ENCODE peak calls at places on chromosomes 13 and 19, in nine cellular contexts. One of them, this sample, is unnamed.
A peak's percentile ranks its signal among the peaks of the same experiment; 100 is the strongest.

GRCh38 chr19:12937243-12938053 is 961 bp upstream of the CALR start:
- DNase-seq in mesendoderm: peak; percentile 90
- DNase-seq in tibial artery: peak; percentile 57
- DNase-seq in esophagus muscularis mucosa: peak; percentile 93
- DNase-seq in fibroblast of lung: no peak
- DNase-seq in right cardiac atrium: no peak
- DNase-seq in left lung: peak; percentile 83
- DNase-seq in adipocyte: no peak
- DNase-seq in prostate gland: no peak
- DNase-seq in this sample: peak; percentile 47

GRCh38 chr19:11699931-11700794 is 38.6 kb downstream of the ZNF823 start:
- DNase-seq in left lung: no peak
- DNase-seq in right cardiac atrium: no peak
- DNase-seq in tibial artery: no peak
- DNase-seq in esophagus muscularis mucosa: no peak
- DNase-seq in adipocyte: peak; percentile 78
- DNase-seq in fibroblast of lung: peak; percentile 53
- DNase-seq in prostate gland: no peak
- DNase-seq in mesendoderm: peak; percentile 44
- DNase-seq in this sample: no peak

GRCh38 chr13:67283602-67284001 is 53.5 kb upstream of the PCDH9 start:
- DNase-seq in adipocyte: no peak
- DNase-seq in tibial artery: no peak
- DNase-seq in mesendoderm: peak; percentile 19
- DNase-seq in left lung: no peak
- DNase-seq in prostate gland: no peak
- DNase-seq in fibroblast of lung: no peak
- DNase-seq in esophagus muscularis mucosa: no peak
- DNase-seq in right cardiac atrium: no peak
- DNase-seq in this sample: no peak

GRCh38 chr13:43848250-43848649 is 31.3 kb downstream of the CCDC122 start:
- DNase-seq in esophagus muscularis mucosa: no peak
- DNase-seq in left lung: no peak
- DNase-seq in right cardiac atrium: no peak
- DNase-seq in tibial artery: no peak
- DNase-seq in mesendoderm: no peak
- DNase-seq in fibroblast of lung: peak; percentile 69
- DNase-seq in adipocyte: peak; percentile 89
- DNase-seq in prostate gland: no peak
- DNase-seq in this sample: no peak

GRCh38 chr19:45876411-45877197 is 9.3 kb downstream of the IRF2BP1 start:
- DNase-seq in tibial artery: peak; percentile 25
- DNase-seq in left lung: peak; percentile 54
- DNase-seq in fibroblast of lung: peak; percentile 22
- DNase-seq in esophagus muscularis mucosa: no peak
- DNase-seq in right cardiac atrium: peak; percentile 50
- DNase-seq in mesendoderm: peak; percentile 67
- DNase-seq in adipocyte: peak; percentile 27
- DNase-seq in prostate gland: peak; percentile 52
- DNase-seq in this sample: no peak

GRCh38 chr19:49272204-49272603 is 52.8 kb downstream of the SLC6A16 start:
- DNase-seq in prostate gland: no peak
- DNase-seq in adipocyte: no peak
- DNase-seq in left lung: no peak
- DNase-seq in esophagus muscularis mucosa: peak; percentile 64
- DNase-seq in right cardiac atrium: no peak
- DNase-seq in mesendoderm: no peak
- DNase-seq in tibial artery: no peak
- DNase-seq in fibroblast of lung: peak; percentile 22
- DNase-seq in this sample: peak; percentile 3

GRCh38 chr13:28313579-28313978 is 175.2 kb downstream of the PAN3 start:
- DNase-seq in adipocyte: peak; percentile 42
- DNase-seq in right cardiac atrium: no peak
- DNase-seq in prostate gland: no peak
- DNase-seq in fibroblast of lung: peak; percentile 55
- DNase-seq in mesendoderm: peak; percentile 54
- DNase-seq in left lung: no peak
- DNase-seq in tibial artery: no peak
- DNase-seq in esophagus muscularis mucosa: no peak
- DNase-seq in this sample: no peak

GRCh38 chr13:46314587-46314986 is 72.5 kb downstream of the RUBCNL start:
- DNase-seq in left lung: no peak
- DNase-seq in esophagus muscularis mucosa: no peak
- DNase-seq in prostate gland: no peak
- DNase-seq in tibial artery: no peak
- DNase-seq in right cardiac atrium: no peak
- DNase-seq in adipocyte: no peak
- DNase-seq in fibroblast of lung: no peak
- DNase-seq in mesendoderm: no peak
- DNase-seq in this sample: no peak

GRCh38 chr13:83215627-83216026 is 666.6 kb downstream of the SLITRK1 start:
- DNase-seq in adipocyte: peak; percentile 62
- DNase-seq in mesendoderm: no peak
- DNase-seq in prostate gland: no peak
- DNase-seq in esophagus muscularis mucosa: no peak
- DNase-seq in left lung: no peak
- DNase-seq in fibroblast of lung: peak; percentile 72
- DNase-seq in right cardiac atrium: no peak
- DNase-seq in tibial artery: no peak
- DNase-seq in this sample: no peak

GRCh38 chr13:24741016-24741662 is 22.8 kb upstream of the RNF17 start:
- DNase-seq in prostate gland: no peak
- DNase-seq in left lung: no peak
- DNase-seq in esophagus muscularis mucosa: no peak
- DNase-seq in tibial artery: no peak
- DNase-seq in mesendoderm: peak; percentile 56
- DNase-seq in fibroblast of lung: no peak
- DNase-seq in right cardiac atrium: no peak
- DNase-seq in adipocyte: no peak
- DNase-seq in this sample: peak; percentile 70

GRCh38 chr19:5487222-5487621 is 32.0 kb downstream of the ZNRF4 start:
- DNase-seq in mesendoderm: no peak
- DNase-seq in prostate gland: no peak
- DNase-seq in fibroblast of lung: no peak
- DNase-seq in right cardiac atrium: no peak
- DNase-seq in adipocyte: no peak
- DNase-seq in esophagus muscularis mucosa: no peak
- DNase-seq in tibial artery: no peak
- DNase-seq in left lung: no peak
- DNase-seq in this sample: no peak

GRCh38 chr19:17385878-17386611 is 8.0 kb downstream of the CCDC194 start:
- DNase-seq in left lung: peak; percentile 58
- DNase-seq in mesendoderm: peak; percentile 79
- DNase-seq in fibroblast of lung: peak; percentile 51
- DNase-seq in prostate gland: no peak
- DNase-seq in right cardiac atrium: peak; percentile 78
- DNase-seq in esophagus muscularis mucosa: no peak
- DNase-seq in tibial artery: peak; percentile 45
- DNase-seq in adipocyte: peak; percentile 81
- DNase-seq in this sample: peak; percentile 60

GRCh38 chr19:41623360-41623759 is 3.5 kb downstream of the CEACAM4 start:
- DNase-seq in tibial artery: no peak
- DNase-seq in left lung: no peak
- DNase-seq in prostate gland: no peak
- DNase-seq in fibroblast of lung: no peak
- DNase-seq in esophagus muscularis mucosa: peak; percentile 55
- DNase-seq in right cardiac atrium: no peak
- DNase-seq in adipocyte: no peak
- DNase-seq in mesendoderm: no peak
- DNase-seq in this sample: no peak
- H3K27me3 ChIP-seq in tibial artery: peaks cover 8% of the 10 kb centered on the region
- H3K27me3 ChIP-seq in left lung: no peaks in the 10 kb centered on the region
- H3K27me3 ChIP-seq in prostate gland: peaks cover 13% of the 10 kb centered on the region
- H3K27me3 ChIP-seq in fibroblast of lung: no peaks in the 10 kb centered on the region
- H3K27me3 ChIP-seq in esophagus muscularis mucosa: no peaks in the 10 kb centered on the region
- H3K27me3 ChIP-seq in right cardiac atrium: no peaks in the 10 kb centered on the region
- H3K27me3 ChIP-seq in adipocyte: peaks cover 9% of the 10 kb centered on the region
- H3K27me3 ChIP-seq in mesendoderm: no peaks in the 10 kb centered on the region
- H3K27me3 ChIP-seq in this sample: no peaks in the 10 kb centered on the region

GRCh38 chr19:35498220-35498619 is 8.0 kb upstream of the KRTDAP start:
- DNase-seq in esophagus muscularis mucosa: no peak
- DNase-seq in adipocyte: no peak
- DNase-seq in right cardiac atrium: no peak
- DNase-seq in tibial artery: no peak
- DNase-seq in mesendoderm: no peak
- DNase-seq in fibroblast of lung: no peak
- DNase-seq in left lung: no peak
- DNase-seq in prostate gland: no peak
- DNase-seq in this sample: no peak

GRCh38 chr19:35497406-35497805 is 7.1 kb upstream of the KRTDAP start:
- DNase-seq in mesendoderm: no peak
- DNase-seq in prostate gland: no peak
- DNase-seq in left lung: no peak
- DNase-seq in fibroblast of lung: no peak
- DNase-seq in tibial artery: no peak
- DNase-seq in adipocyte: no peak
- DNase-seq in esophagus muscularis mucosa: no peak
- DNase-seq in right cardiac atrium: no peak
- DNase-seq in this sample: no peak

GRCh38 chr19:35500611-35501010 is 10.3 kb upstream of the KRTDAP start:
- DNase-seq in adipocyte: no peak
- DNase-seq in left lung: no peak
- DNase-seq in tibial artery: no peak
- DNase-seq in right cardiac atrium: no peak
- DNase-seq in mesendoderm: no peak
- DNase-seq in prostate gland: no peak
- DNase-seq in esophagus muscularis mucosa: no peak
- DNase-seq in fibroblast of lung: no peak
- DNase-seq in this sample: no peak

GRCh38 chr19:35501684-35502083 is 11.4 kb upstream of the KRTDAP start:
- DNase-seq in fibroblast of lung: peak; percentile 9
- DNase-seq in prostate gland: no peak
- DNase-seq in adipocyte: no peak
- DNase-seq in tibial artery: no peak
- DNase-seq in right cardiac atrium: no peak
- DNase-seq in mesendoderm: peak; percentile 59
- DNase-seq in esophagus muscularis mucosa: no peak
- DNase-seq in left lung: no peak
- DNase-seq in this sample: no peak

GRCh38 chr19:35498984-35499383 is 8.7 kb upstream of the KRTDAP start:
- DNase-seq in adipocyte: no peak
- DNase-seq in tibial artery: no peak
- DNase-seq in esophagus muscularis mucosa: no peak
- DNase-seq in left lung: no peak
- DNase-seq in fibroblast of lung: no peak
- DNase-seq in mesendoderm: no peak
- DNase-seq in prostate gland: no peak
- DNase-seq in right cardiac atrium: no peak
- DNase-seq in this sample: no peak
- H3K27me3 ChIP-seq in adipocyte: peaks cover 7% of the 10 kb centered on the region
- H3K27me3 ChIP-seq in tibial artery: peaks cover 11% of the 10 kb centered on the region
- H3K27me3 ChIP-seq in esophagus muscularis mucosa: no peaks in the 10 kb centered on the region
- H3K27me3 ChIP-seq in left lung: no peaks in the 10 kb centered on the region
- H3K27me3 ChIP-seq in fibroblast of lung: peaks cover 1% of the 10 kb centered on the region
- H3K27me3 ChIP-seq in mesendoderm: no peaks in the 10 kb centered on the region
- H3K27me3 ChIP-seq in prostate gland: no peaks in the 10 kb centered on the region
- H3K27me3 ChIP-seq in right cardiac atrium: no peaks in the 10 kb centered on the region
- H3K27me3 ChIP-seq in this sample: peaks cover 2% of the 10 kb centered on the region

GRCh38 chr13:52749446-52749845 is 9.8 kb upstream of the CNMD start:
- DNase-seq in left lung: no peak
- DNase-seq in adipocyte: no peak
- DNase-seq in prostate gland: no peak
- DNase-seq in mesendoderm: no peak
- DNase-seq in right cardiac atrium: no peak
- DNase-seq in tibial artery: no peak
- DNase-seq in esophagus muscularis mucosa: no peak
- DNase-seq in fibroblast of lung: no peak
- DNase-seq in this sample: no peak
- H3K27me3 ChIP-seq in left lung: no peaks in the 10 kb centered on the region
- H3K27me3 ChIP-seq in adipocyte: peaks cover 17% of the 10 kb centered on the region
- H3K27me3 ChIP-seq in prostate gland: no peaks in the 10 kb centered on the region
- H3K27me3 ChIP-seq in mesendoderm: no peaks in the 10 kb centered on the region
- H3K27me3 ChIP-seq in right cardiac atrium: no peaks in the 10 kb centered on the region
- H3K27me3 ChIP-seq in tibial artery: no peaks in the 10 kb centered on the region
- H3K27me3 ChIP-seq in esophagus muscularis mucosa: no peaks in the 10 kb centered on the region
- H3K27me3 ChIP-seq in fibroblast of lung: no peaks in the 10 kb centered on the region
- H3K27me3 ChIP-seq in this sample: peaks cover 4% of the 10 kb centered on the region

GRCh38 chr13:21672811-21673591 is 2.1 kb downstream of the FGF9 start:
- DNase-seq in right cardiac atrium: no peak
- DNase-seq in esophagus muscularis mucosa: no peak
- DNase-seq in mesendoderm: no peak
- DNase-seq in left lung: no peak
- DNase-seq in prostate gland: no peak
- DNase-seq in tibial artery: no peak
- DNase-seq in fibroblast of lung: no peak
- DNase-seq in adipocyte: peak; percentile 23
- DNase-seq in this sample: no peak

GRCh38 chr13:21670883-21671792 is at the start of gene FGF9:
- DNase-seq in prostate gland: peak; percentile 62
- DNase-seq in left lung: peak; percentile 77
- DNase-seq in tibial artery: peak; percentile 47
- DNase-seq in right cardiac atrium: peak; percentile 73
- DNase-seq in fibroblast of lung: peak; percentile 78
- DNase-seq in esophagus muscularis mucosa: no peak
- DNase-seq in mesendoderm: peak; percentile 91
- DNase-seq in adipocyte: peak; percentile 84
- DNase-seq in this sample: peak; percentile 81

GRCh38 chr13:21671793-21672680 is 1.2 kb downstream of the FGF9 start:
- DNase-seq in adipocyte: no peak
- DNase-seq in fibroblast of lung: no peak
- DNase-seq in prostate gland: no peak
- DNase-seq in left lung: no peak
- DNase-seq in esophagus muscularis mucosa: no peak
- DNase-seq in tibial artery: no peak
- DNase-seq in mesendoderm: no peak
- DNase-seq in right cardiac atrium: no peak
- DNase-seq in this sample: no peak

GRCh38 chr13:21668665-21669599 is 1.9 kb upstream of the FGF9 start:
- DNase-seq in adipocyte: peak; percentile 21
- DNase-seq in mesendoderm: peak; percentile 55
- DNase-seq in esophagus muscularis mucosa: no peak
- DNase-seq in prostate gland: no peak
- DNase-seq in tibial artery: peak; percentile 38
- DNase-seq in left lung: peak; percentile 58
- DNase-seq in right cardiac atrium: peak; percentile 38
- DNase-seq in fibroblast of lung: peak; percentile 50
- DNase-seq in this sample: peak; percentile 37

DNA sequence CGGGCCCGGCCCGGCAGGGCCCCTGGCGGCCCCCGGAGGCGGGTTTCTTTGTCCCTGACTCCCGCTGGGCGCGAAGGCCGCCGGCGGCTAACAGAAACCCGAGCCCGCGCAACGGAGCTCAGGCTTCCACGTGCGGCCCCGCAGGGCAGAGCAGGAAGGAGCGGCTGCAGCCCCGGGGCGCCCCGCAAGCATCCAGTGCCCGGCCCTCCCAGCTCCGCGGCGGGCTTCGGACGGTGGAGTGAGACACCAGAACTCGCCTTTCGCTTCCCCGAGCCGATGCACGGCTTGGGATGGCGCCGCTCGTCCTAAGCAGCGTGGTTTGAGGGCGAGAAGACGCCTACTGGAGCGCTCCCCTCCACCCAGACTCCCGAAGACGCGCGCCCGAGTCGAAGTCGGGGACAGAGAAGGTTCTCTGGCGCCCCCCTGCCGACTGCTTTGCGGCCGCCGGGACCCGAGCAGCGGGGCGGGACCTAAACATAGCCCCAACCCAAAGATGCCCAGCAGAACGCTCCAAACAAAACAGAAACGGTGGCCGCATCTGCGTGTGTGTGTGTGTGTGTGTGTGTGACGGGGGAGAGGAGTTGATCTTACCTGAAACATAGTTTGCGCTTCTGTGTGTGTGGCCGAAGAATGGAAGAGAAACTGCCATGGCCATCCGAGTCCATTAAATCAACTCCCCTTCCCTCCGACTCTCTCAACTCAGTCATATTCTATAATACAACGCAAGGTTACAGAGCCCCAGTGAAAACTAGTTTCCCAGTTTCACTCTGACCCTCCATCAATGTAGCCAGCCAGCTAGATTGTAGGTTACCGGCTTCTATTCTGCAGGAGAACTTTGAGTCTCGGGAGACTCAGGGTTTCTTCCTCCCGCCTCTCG is 629 bp upstream of the FGF9 start:
- DNase-seq in left lung: peak; percentile 68
- DNase-seq in fibroblast of lung: peak; percentile 61
- DNase-seq in tibial artery: peak; percentile 52
- DNase-seq in esophagus muscularis mucosa: no peak
- DNase-seq in adipocyte: peak; percentile 70
- DNase-seq in mesendoderm: peak; percentile 75
- DNase-seq in prostate gland: no peak
- DNase-seq in right cardiac atrium: peak; percentile 60
- DNase-seq in this sample: peak; percentile 65
- H3K27me3 ChIP-seq in left lung: peaks cover 41% of the 10 kb centered on the region
- H3K27me3 ChIP-seq in fibroblast of lung: peaks cover 24% of the 10 kb centered on the region
- H3K27me3 ChIP-seq in tibial artery: peaks cover 30% of the 10 kb centered on the region
- H3K27me3 ChIP-seq in esophagus muscularis mucosa: no peaks in the 10 kb centered on the region
- H3K27me3 ChIP-seq in adipocyte: peaks cover 54% of the 10 kb centered on the region
- H3K27me3 ChIP-seq in mesendoderm: peaks cover 39% of the 10 kb centered on the region
- H3K27me3 ChIP-seq in prostate gland: peaks cover 8% of the 10 kb centered on the region
- H3K27me3 ChIP-seq in right cardiac atrium: no peaks in the 10 kb centered on the region
- H3K27me3 ChIP-seq in this sample: peaks cover 7% of the 10 kb centered on the region

This sample was measured in MG63.